ENCODE peak calls at places on chromosome 14, in four cellular contexts. Y is SK-N-SH, L is breast epithelium, R is aorta. W is an unnamed sample.

GRCh38 chr14:51676549-51676948 is 24.8 kb downstream of the FRMD6 start:
- DNase-seq in L (no peak), Y (no peak), R (no peak), W (no peak)

GRCh38 chr14:90302529-90303303 is 29.0 kb downstream of the NRDE2 start:
- DNase-seq in L (no peak), Y (no peak), R (no peak), W (no peak)

GRCh38 chr14:74980398-74980745 is 22.3 kb upstream of the EIF2B2 start:
- DNase-seq in R (peak; percentile 67), L (no peak), Y (no peak), W (no peak)

GRCh38 chr14:101734241-101734847 is 27.2 kb upstream of the PPP2R5C start:
- DNase-seq in R (no peak), Y (no peak), L (no peak), W (no peak)

GRCh38 chr14:83611906-83612305 is 1918.0 kb upstream of the FLRT2 start:
- DNase-seq in Y (no peak), R (no peak), L (no peak), W (no peak)

GRCh38 chr14:72616294-72616693 is 277.6 kb downstream of the DPF3 start:
- DNase-seq in Y (no peak), R (no peak), L (no peak), W (no peak)

GRCh38 chr14:65359503-65359902 is 53.0 kb upstream of the FUT8 start:
- DNase-seq in R (no peak), L (no peak), Y (no peak), W (no peak)

GRCh38 chr14:50062438-50063039 is 53.8 kb downstream of the VCPKMT start:
- DNase-seq in R (no peak), Y (peak; percentile 55), L (no peak), W (peak; percentile 83)

GRCh38 chr14:55454264-55455151 is 14.1 kb upstream of the TBPL2 start:
- DNase-seq in Y (peak; percentile 79), R (no peak), L (no peak), W (peak; percentile 70)

GRCh38 chr14:77457115-77457521 is 283 bp downstream of the VIPAS39 start:
- DNase-seq in R (no peak), Y (peak; percentile 46), L (no peak), W (no peak)

GRCh38 chr14:99727096-99727870 is 43.2 kb downstream of the CYP46A1 start:
- DNase-seq in Y (no peak), L (no peak), R (peak; percentile 67), W (no peak)

GRCh38 chr14:105859717-105860614 is 333.6 kb downstream of the TMEM121 start:
- DNase-seq in Y (no peak), L (no peak), R (peak; percentile 61), W (no peak)

GRCh38 chr14:61549425-61549824 is 145.9 kb upstream of the HIF1A start:
- DNase-seq in R (no peak), Y (no peak), L (no peak), W (no peak)

GRCh38 chr14:49951946-49952345 is 59.1 kb downstream of the ARF6 start:
- DNase-seq in L (no peak), Y (no peak), R (no peak), W (no peak)

GRCh38 chr14:29913550-29913949 is 14.1 kb downstream of the PRKD1 start:
- DNase-seq in L (no peak), Y (no peak), R (no peak), W (no peak)

GRCh38 chr14:76203086-76204001 is 51.6 kb downstream of the GPATCH2L start:
- DNase-seq in Y (no peak), R (peak; percentile 59), L (no peak), W (peak; percentile 57)

GRCh38 chr14:58633831-58634230 is 3.9 kb upstream of the DACT1 start:
- DNase-seq in L (no peak), Y (no peak), R (no peak), W (no peak)

GRCh38 chr14:57066887-57067513 is 201.7 kb downstream of the EXOC5 start:
- DNase-seq in R (no peak), L (no peak), Y (peak; percentile 60), W (peak; percentile 2)

GRCh38 chr14:77148510-77149231 is 7.1 kb upstream of the ZDHHC22 start:
- DNase-seq in L (no peak), R (no peak), Y (no peak), W (no peak)

DNA sequence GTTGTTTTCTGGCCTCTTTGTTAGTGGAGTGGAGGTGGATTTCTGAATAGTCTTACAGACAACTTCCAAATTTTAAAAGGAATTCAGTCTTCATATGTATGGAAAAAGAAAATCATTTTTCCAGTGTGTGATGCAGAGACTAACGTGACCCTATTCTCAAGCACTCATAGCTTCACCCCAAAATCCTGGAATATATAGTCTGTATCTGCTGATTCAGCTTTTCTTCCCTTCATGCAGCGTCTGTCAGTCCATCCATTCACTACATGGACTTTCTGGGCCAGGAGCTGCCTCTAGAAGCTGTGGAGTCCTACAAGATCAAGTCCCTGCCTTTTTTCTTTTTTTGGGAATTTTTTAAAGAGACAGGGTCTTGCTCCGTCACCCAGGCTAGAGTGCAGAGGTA is 23.8 kb downstream of the KLC1 start:
- DNase-seq in L (no peak), R (no peak), Y (no peak), W (no peak)
- H3K27ac ChIP-seq in L (no peak overlapping the region), R (no peak overlapping the region), Y (no peak overlapping the region), W (no peak overlapping the region)

GRCh38 chr14:92686411-92686762 is 62.0 kb downstream of the LGMN start:
- DNase-seq in Y (no peak), L (no peak), R (no peak), W (no peak)

GRCh38 chr14:92690171-92691011 is 58.0 kb downstream of the LGMN start:
- DNase-seq in L (no peak), R (peak; percentile 72), Y (peak; percentile 74), W (no peak)

GRCh38 chr14:92686763-92687427 is 61.5 kb downstream of the LGMN start:
- DNase-seq in Y (peak; percentile 97), L (peak; percentile 51), R (peak; percentile 95), W (peak; percentile 61)

GRCh38 chr14:92687681-92688433 is 60.6 kb downstream of the LGMN start:
- DNase-seq in Y (peak; percentile 71), L (no peak), R (no peak), W (no peak)

DNA sequence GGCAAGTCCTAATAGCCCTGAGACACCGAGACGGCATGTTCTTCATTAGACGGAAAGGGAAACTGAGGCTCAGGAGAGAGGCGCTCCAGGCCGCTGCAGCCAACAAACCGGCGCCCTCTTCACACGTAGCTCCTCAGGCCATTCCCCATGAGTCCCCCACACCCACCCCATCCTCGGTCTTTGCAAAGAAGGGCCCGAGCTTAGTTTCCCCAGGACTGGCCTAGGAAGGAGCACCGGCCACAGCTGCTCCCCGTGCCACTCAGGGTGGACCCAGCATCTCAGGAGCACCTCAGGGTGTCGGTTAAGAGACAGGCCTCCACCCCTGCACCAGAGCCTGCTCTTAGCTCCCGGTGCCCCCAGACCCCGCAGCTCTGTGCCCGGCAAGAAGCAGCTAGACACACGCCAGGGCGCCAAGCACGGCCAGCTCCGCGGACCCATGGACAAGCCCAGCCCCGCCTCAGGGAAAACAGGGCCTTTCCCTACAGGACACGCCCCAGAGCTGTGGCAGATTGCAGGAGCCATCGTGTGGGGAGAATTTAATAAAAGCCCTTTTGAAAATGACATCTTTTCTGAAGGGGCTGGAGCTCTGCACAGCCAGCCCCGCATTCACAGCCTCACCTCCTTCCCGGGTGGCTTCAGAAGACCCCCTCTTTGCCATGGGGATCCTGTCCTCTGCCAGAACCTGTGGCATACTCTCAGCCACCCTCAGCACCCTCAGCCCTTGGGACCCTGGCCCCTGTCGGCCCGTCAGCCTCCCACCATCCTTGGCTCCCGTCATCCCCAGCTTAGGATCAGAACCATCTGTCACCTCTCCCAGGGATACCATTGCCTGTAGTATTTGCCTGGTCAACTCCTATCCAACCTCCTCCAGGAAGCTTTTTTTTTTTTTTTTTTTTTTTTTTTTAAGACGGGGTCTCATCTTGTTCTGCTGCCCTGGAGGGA is 59.7 kb downstream of the LGMN start:
- DNase-seq in L (no peak), R (no peak), Y (peak; percentile 59), W (no peak)
- H3K4me3 ChIP-seq in L (no peak overlapping the region), R (no peak overlapping the region), Y (no peak overlapping the region), W (no peak overlapping the region)

DNA sequence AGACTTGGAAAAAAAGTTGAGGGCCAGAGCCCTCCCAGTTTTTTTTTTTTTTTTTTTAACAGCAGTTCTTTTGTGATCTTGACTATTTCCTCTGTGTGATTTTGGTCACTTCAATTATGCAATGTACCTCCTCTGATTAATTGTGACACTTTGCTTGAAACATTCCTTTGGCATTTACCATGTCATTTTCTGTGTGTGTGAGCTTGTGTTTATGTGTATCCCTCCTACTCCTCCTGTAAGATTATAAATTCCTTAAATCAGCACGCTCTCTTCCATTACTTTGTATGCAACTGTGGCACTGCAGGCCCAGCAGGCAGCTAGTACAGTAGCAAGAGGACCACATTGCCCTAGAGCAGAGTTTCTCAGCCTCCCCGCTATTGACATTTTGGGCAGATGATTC is 33.2 kb upstream of the GALNT16 start:
- DNase-seq in R (no peak), L (no peak), Y (no peak), W (no peak)
- H3K4me1 ChIP-seq in R (no peaks in the 10 kb centered on the region), L (no peaks in the 10 kb centered on the region), Y (no peaks in the 10 kb centered on the region), W (no peaks in the 10 kb centered on the region)

GRCh38 chr14:37139710-37140109 is 32.7 kb downstream of the SLC25A21 start:
- DNase-seq in Y (no peak), L (no peak), R (no peak), W (no peak)
- H3K27ac ChIP-seq in Y (no peak overlapping the region), L (no peak overlapping the region), R (no peak overlapping the region), W (no peak overlapping the region)

DNA sequence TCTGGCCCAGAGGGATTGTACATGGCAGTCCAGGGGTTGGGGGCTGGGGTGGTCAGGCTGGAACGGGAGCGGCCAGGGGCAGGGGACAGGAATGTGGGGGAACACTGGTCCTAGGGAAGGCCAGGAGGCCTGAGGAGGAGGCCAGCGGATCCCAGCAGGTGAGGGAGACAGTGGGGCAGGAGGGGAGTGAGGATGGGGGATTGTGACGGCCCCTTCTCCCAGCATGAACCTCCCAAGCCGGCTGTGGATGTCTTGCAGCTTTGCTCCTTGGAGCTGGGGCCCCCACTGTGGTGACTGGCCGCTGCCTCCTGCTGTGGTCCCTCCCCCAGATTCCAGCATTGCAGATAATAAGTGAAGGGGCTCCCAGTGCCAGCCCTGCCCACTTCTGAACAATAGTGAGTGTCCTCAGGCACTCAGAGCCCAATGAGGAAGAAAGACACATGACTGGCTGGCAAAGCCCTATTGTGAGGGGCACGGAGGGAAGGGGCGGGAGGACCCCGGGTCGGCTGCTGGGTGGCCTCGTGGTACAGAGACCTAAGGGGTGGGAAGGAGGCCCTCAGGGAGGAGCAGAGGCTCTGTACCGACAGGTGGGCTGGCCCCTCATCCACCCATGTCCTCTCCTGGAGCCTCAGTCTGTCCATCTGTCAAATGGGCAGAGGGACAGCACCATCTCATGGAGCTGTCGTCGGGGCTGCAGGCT is 215.0 kb downstream of the KIF26A start:
- DNase-seq in Y (no peak), L (no peak), R (no peak), W (no peak)
- H3K4me3 ChIP-seq in Y (no peak overlapping the region), L (no peak overlapping the region), R (no peak overlapping the region), W (no peak overlapping the region)

GRCh38 chr14:104142136-104143041 is 4.0 kb downstream of the KIF26A start:
- DNase-seq in Y (peak; percentile 30), L (no peak), R (peak; percentile 63), W (no peak)

GRCh38 chr14:104140463-104141331 is 2.3 kb downstream of the KIF26A start:
- DNase-seq in R (peak; percentile 73), Y (peak; percentile 40), L (no peak), W (no peak)

GRCh38 chr14:104140213-104140462 is 1.8 kb downstream of the KIF26A start:
- DNase-seq in L (no peak), R (peak; percentile 27), Y (peak; percentile 39), W (no peak)

GRCh38 chr14:104143071-104143470 is 4.7 kb downstream of the KIF26A start:
- DNase-seq in R (peak; percentile 66), Y (peak; percentile 14), L (no peak), W (no peak)

GRCh38 chr14:104141621-104142091 is 3.3 kb downstream of the KIF26A start:
- DNase-seq in L (no peak), Y (peak; percentile 10), R (peak; percentile 69), W (no peak)
- H3K4me1 ChIP-seq in L (peaks cover 12% of the 10 kb centered on the region), Y (no peaks in the 10 kb centered on the region), R (no peaks in the 10 kb centered on the region), W (peaks cover 10% of the 10 kb centered on the region)

W was measured in SJSA1.